ENCODE peak calls at places on chromosome 3, in six cellular contexts. W is activated naive CD8-positive, alpha-beta T cell treated with anti-CD3 and anti-CD28 coated beads for 36 hours; X is H54; K is putamen; I is CD4-positive, alpha-beta T cell; U is K562. D is an unnamed sample.

GRCh38 chr3:120678331-120678845 is 3.7 kb downstream of the HGD start:
- DNase-seq in W (no peak), X (no peak), K (peak), I (no peak), U (no peak), D (no peak)

GRCh38 chr3:98022978-98023820 is 11.9 kb downstream of the GABRR3 start:
- DNase-seq in W (peak), X (peak), K (peak), I (peak), U (peak), D (peak)

GRCh38 chr3:130834476-130834875 is 59.4 kb upstream of the ATP2C1 start:
- DNase-seq in W (no peak), X (no peak), K (no peak), I (no peak), U (no peak), D (no peak)

GRCh38 chr3:43436507-43437140 is 150.3 kb downstream of the SNRK start:
- DNase-seq in W (no peak), X (no peak), K (no peak), I (no peak), U (no peak), D (no peak)

GRCh38 chr3:38382506-38383080 is 36.0 kb downstream of the XYLB start:
- DNase-seq in W (no peak), X (no peak), K (no peak), I (no peak), U (no peak), D (no peak)

GRCh38 chr3:89360155-89360554 is 252.7 kb downstream of the EPHA3 start:
- DNase-seq in W (no peak), X (no peak), K (no peak), I (no peak), U (no peak), D (no peak)

GRCh38 chr3:195401959-195402358 is 40.9 kb downstream of the ACAP2 start:
- DNase-seq in W (no peak), X (no peak), K (no peak), I (no peak), U (no peak), D (no peak)

GRCh38 chr3:61715886-61716527 is 154.6 kb downstream of the PTPRG start:
- DNase-seq in W (no peak), X (no peak), K (no peak), I (no peak), U (no peak), D (no peak)

GRCh38 chr3:127637546-127637945 is 8.6 kb downstream of the PODXL2 start:
- DNase-seq in W (peak), X (no peak), K (no peak), I (no peak), U (peak), D (peak)

GRCh38 chr3:197417451-197417850 is 119.0 kb upstream of the DLG1 start:
- DNase-seq in W (no peak), X (no peak), K (no peak), I (no peak), U (no peak), D (no peak)

GRCh38 chr3:5115506-5116162 is 6.5 kb upstream of the ARL8B start:
- DNase-seq in W (no peak), X (no peak), K (no peak), I (no peak), U (no peak), D (no peak)

GRCh38 chr3:11136871-11137626 is 17.2 kb upstream of the HRH1 start:
- DNase-seq in W (no peak), X (peak), K (no peak), I (no peak), U (peak), D (no peak)

GRCh38 chr3:111472556-111472955 is 69.4 kb upstream of the CD96 start:
- DNase-seq in W (no peak), X (no peak), K (no peak), I (no peak), U (no peak), D (no peak)

GRCh38 chr3:99400352-99400751 is 238.0 kb upstream of the COL8A1 start:
- DNase-seq in W (no peak), X (no peak), K (no peak), I (no peak), U (no peak), D (no peak)

GRCh38 chr3:89617706-89618105 is 510.3 kb downstream of the EPHA3 start:
- DNase-seq in W (no peak), X (no peak), K (no peak), I (no peak), U (no peak), D (no peak)

GRCh38 chr3:182414586-182414985 is 378.7 kb upstream of the ATP11B start:
- DNase-seq in W (no peak), X (no peak), K (no peak), I (no peak), U (no peak), D (no peak)

GRCh38 chr3:120129718-120130117 is 35.5 kb upstream of the GSK3B start:
- DNase-seq in W (no peak), X (no peak), K (no peak), I (no peak), U (no peak), D (no peak)

GRCh38 chr3:154334973-154335420 is 10.7 kb upstream of the DHX36 start:
- DNase-seq in W (no peak), X (no peak), K (no peak), I (no peak), U (no peak), D (no peak)

GRCh38 chr3:183131735-183132134 is 30.8 kb downstream of the LAMP3 start:
- DNase-seq in W (no peak), X (no peak), K (no peak), I (no peak), U (no peak), D (no peak)

GRCh38 chr3:174495231-174495755 is 363.8 kb upstream of the NAALADL2 start:
- DNase-seq in W (no peak), X (no peak), K (no peak), I (no peak), U (no peak), D (no peak)

GRCh38 chr3:10702961-10703740 is 112.9 kb upstream of the SLC6A11 start:
- DNase-seq in W (peak), X (no peak), K (peak), I (no peak), U (peak), D (no peak)

GRCh38 chr3:73192036-73192738 is 130.7 kb downstream of the EBLN2 start:
- DNase-seq in W (no peak), X (no peak), K (no peak), I (no peak), U (peak), D (no peak)

GRCh38 chr3:34419801-34420200 is 621.4 kb downstream of the PDCD6IP start:
- DNase-seq in W (no peak), X (no peak), K (no peak), I (no peak), U (no peak), D (no peak)

GRCh38 chr3:38985581-38985980 is 66.2 kb downstream of the SCN11A start:
- DNase-seq in W (no peak), X (no peak), K (no peak), I (no peak), U (no peak), D (no peak)

GRCh38 chr3:78888650-78889049 is 879.1 kb downstream of the ROBO1 start:
- DNase-seq in W (no peak), X (no peak), K (no peak), I (no peak), U (no peak), D (no peak)

GRCh38 chr3:29764603-29765254 is 483.9 kb downstream of the RBMS3 start:
- DNase-seq in W (no peak), X (no peak), K (peak), I (no peak), U (no peak), D (no peak)

GRCh38 chr3:52085883-52086282 is 29.5 kb upstream of the DUSP7 start:
- DNase-seq in W (peak), X (no peak), K (no peak), I (no peak), U (no peak), D (peak)

GRCh38 chr3:32176989-32177701 is 61.3 kb upstream of the CMTM8 start:
- DNase-seq in W (peak), X (peak), K (no peak), I (peak), U (peak), D (peak)

GRCh38 chr3:150412599-150413069 is 4.5 kb downstream of the TSC22D2 start:
- DNase-seq in W (no peak), X (no peak), K (no peak), I (no peak), U (no peak), D (no peak)

GRCh38 chr3:1092771-1093170 is at the start of gene CNTN6:
- DNase-seq in W (no peak), X (no peak), K (no peak), I (no peak), U (no peak), D (no peak)

GRCh38 chr3:44198265-44198956 is 43.3 kb upstream of the TOPAZ1 start:
- DNase-seq in W (peak), X (peak), K (peak), I (peak), U (peak), D (peak)